ENCODE peak calls at places on chromosome X, in four cellular contexts. M is SK-N-SH, U is endodermal cell, F is hepatocyte. B is an unnamed sample.

GRCh38 chrX:15525664-15526416 is 25.2 kb downstream of the BMX start:
- DNase-seq in M (no peak), U (no peak), F (no peak), B (no peak)

GRCh38 chrX:31546130-31546529 is 474.3 kb upstream of the FTHL17 start:
- DNase-seq in M (no peak), U (no peak), F (no peak), B (peak)

GRCh38 chrX:40012039-40012799 is 85.5 kb downstream of the BCOR start:
- DNase-seq in M (no peak), U (peak), F (peak), B (no peak)

GRCh38 chrX:17846045-17846444 is 15.1 kb downstream of the RAI2 start:
- DNase-seq in M (no peak), U (no peak), F (no peak), B (no peak)

GRCh38 chrX:14865201-14865600 is 7.7 kb downstream of the FANCB start:
- DNase-seq in M (no peak), U (no peak), F (no peak), B (no peak)

GRCh38 chrX:8748855-8749254 is 16.9 kb upstream of the ANOS1 start:
- DNase-seq in M (peak), U (peak), F (peak), B (no peak)

GRCh38 chrX:34810364-34810763 is 132.2 kb upstream of the FAM47B start:
- DNase-seq in M (no peak), U (no peak), F (no peak), B (no peak)

GRCh38 chrX:136166221-136166855 is 19.0 kb downstream of the FHL1 start:
- DNase-seq in M (no peak), U (no peak), F (peak), B (no peak)

GRCh38 chrX:39974228-39974627 is 123.5 kb downstream of the BCOR start:
- DNase-seq in M (no peak), U (peak), F (no peak), B (no peak)

GRCh38 chrX:80223922-80224579 is 196.2 kb upstream of the TENT5D start:
- DNase-seq in M (peak), U (peak), F (no peak), B (no peak)

GRCh38 chrX:129930941-129931410 is 25.0 kb downstream of the UTP14A start:
- DNase-seq in M (peak), U (no peak), F (no peak), B (no peak)

GRCh38 chrX:132146456-132146855 is 18.6 kb upstream of the FRMD7 start:
- DNase-seq in M (no peak), U (no peak), F (no peak), B (no peak)

GRCh38 chrX:53379008-53379710 is 43.3 kb downstream of the SMC1A start:
- DNase-seq in M (no peak), U (no peak), F (no peak), B (no peak)

GRCh38 chrX:118496763-118497079 is 1.1 kb downstream of the DOCK11 start:
- DNase-seq in M (no peak), U (peak), F (no peak), B (no peak)
- H3K27ac ChIP-seq in M (no peak), U (no peak), F (no peak), B (no peak)

GRCh38 chrX:119189115-119189514 is 47.0 kb upstream of the PGRMC1 start:
- DNase-seq in M (no peak), U (no peak), F (no peak), B (no peak)
- TF ChIP-seq CTCF in M (peak), U (peak), F (no peak), B (no peak)

DNA sequence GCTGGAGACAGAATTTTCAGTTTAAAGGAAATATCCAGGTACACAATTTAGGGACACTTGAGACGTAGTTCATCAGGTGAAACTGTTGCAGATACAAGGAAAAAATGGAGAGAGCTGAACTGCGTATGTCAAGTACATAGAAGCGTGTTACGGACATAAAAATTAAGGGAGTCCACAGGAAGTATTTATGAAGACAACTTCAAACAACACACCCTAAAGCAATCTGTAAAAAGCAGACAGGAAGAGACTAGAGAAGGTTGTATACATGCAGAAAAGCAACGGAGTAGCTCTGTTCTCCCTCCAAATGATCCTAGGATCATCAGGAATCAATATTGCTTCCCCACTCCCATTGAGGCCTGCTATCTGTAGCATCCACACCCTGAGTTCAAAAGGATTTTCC is 5.8 kb downstream of the CASK start:
- DNase-seq in M (no peak), U (no peak), F (no peak), B (no peak)
- H3K27ac ChIP-seq in M (no peak), U (no peak), F (no peak), B (no peak)

DNA sequence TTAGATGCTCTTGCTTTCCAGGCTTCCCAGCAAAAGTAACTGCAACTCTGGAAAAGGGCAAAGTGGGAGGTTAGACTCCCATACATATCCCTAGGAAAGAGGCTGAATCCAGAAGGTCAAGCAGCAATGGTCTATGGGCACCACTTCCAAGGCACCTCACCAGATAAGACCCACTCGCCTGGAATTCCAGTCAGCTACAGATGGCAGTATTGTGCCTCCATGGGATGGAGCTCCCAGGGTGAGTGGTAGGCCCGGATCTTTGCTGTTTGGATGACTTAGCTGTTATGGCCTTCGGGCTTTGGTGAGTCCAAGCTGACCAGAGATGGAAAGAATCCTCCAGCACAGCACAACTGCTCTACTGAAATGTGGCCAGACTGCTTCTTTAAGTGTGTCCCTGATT is 688.0 kb downstream of the PCDH19 start:
- DNase-seq in M (no peak), U (peak), F (no peak), B (no peak)
- TF ChIP-seq CTCF in M (no peak), U (peak), F (no peak), B (no peak)

GRCh38 chrX:56796641-56797395 is 67.8 kb downstream of the NBDY start:
- DNase-seq in M (peak), U (no peak), F (no peak), B (no peak)

GRCh38 chrX:56800801-56801200 is 71.8 kb downstream of the NBDY start:
- DNase-seq in M (peak), U (peak), F (no peak), B (no peak)

GRCh38 chrX:56797966-56798711 is 69.1 kb downstream of the NBDY start:
- DNase-seq in M (peak), U (peak), F (no peak), B (no peak)

GRCh38 chrX:56800307-56800706 is 71.3 kb downstream of the NBDY start:
- DNase-seq in M (no peak), U (no peak), F (no peak), B (no peak)

GRCh38 chrX:56798866-56799864 is 70.1 kb downstream of the NBDY start:
- DNase-seq in M (peak), U (peak), F (no peak), B (no peak)
- H3K27ac ChIP-seq in M (no peak), U (no peak), F (no peak), B (no peak)

DNA sequence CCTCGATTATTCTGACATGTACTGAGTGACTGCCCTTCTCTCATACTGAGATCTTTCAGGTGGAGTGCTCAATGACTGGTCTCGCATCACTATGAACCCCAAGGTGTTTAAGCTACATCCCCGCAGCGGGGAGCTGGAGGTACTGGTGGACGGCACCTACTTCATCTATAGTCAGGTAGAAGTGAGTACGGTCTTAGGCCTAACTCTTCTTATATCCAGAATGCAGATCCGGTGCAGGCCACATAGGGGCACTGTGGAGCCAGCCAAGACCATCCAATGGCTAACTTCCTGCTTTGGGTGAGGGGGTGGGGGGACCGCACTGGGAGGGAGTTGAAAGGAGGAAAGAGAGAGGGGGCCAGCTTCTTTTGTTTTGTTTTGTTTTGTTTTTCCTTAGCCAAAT is 16.4 kb downstream of the AWAT2 start:
- DNase-seq in M (peak), U (peak), F (no peak), B (no peak)
- TF ChIP-seq CTCF in M (peak), U (peak), F (peak), B (peak)

DNA sequence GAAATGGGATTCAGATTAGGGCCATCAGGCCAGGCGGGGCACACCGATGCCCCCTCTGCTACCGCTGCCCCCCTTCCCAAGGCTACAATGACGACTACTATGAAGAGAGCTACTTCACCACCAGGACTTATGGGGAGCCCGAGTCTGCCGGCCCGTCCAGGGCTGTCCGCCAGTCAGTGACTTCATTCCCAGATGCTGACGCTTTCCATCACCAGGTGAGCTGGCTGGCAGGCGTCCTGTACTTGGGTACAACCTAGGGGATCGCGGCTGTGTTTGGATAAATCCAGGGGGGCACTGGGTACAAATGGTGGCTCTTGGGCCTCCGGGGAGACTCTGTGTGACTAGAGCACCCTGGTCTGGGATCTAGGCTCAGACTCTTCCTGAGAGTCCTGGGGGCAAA is 1.1 kb downstream of the EMD start:
- DNase-seq in M (no peak), U (no peak), F (no peak), B (no peak)
- H3K27ac ChIP-seq in M (peak), U (no peak), F (peak), B (peak)

GRCh38 chrX:10187421-10187820 is 30.6 kb downstream of the CLCN4 start:
- DNase-seq in M (no peak), U (no peak), F (no peak), B (no peak)

GRCh38 chrX:10189317-10190268 is 32.8 kb downstream of the CLCN4 start:
- DNase-seq in M (peak), U (peak), F (peak), B (no peak)

GRCh38 chrX:10193587-10193986 is 36.8 kb downstream of the CLCN4 start:
- DNase-seq in M (no peak), U (no peak), F (no peak), B (no peak)

GRCh38 chrX:10186355-10186754 is 29.6 kb downstream of the CLCN4 start:
- DNase-seq in M (no peak), U (no peak), F (no peak), B (no peak)

DNA sequence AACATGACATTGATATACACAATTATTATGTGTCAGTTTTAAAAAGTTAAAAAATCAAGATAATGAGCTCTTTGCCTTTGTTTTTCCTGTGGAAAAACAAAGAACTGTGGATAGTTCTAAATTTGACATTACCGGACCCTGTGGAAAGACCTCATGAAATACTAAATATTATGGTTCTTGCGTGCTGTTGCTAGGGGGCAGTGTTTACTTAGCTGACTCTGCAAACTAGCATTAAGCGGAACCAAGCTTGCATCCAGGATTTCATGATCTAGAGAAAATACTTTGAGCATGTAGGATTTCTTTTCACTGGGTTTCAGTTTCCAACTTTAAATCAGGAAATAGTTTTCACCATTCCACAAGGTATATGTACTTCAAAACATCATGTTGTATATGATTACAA is 33.6 kb downstream of the CLCN4 start:
- DNase-seq in M (peak), U (no peak), F (peak), B (peak)
- TF ChIP-seq CTCF in M (peak), U (peak), F (peak), B (peak)

B was measured in AG04450.